ENCODE peak calls at places on chromosome 5, in nine cellular contexts. One of them, this sample, is unnamed.
A peak's percentile ranks its signal among the peaks of the same experiment; 100 is the strongest.

GRCh38 chr5:78235289-78235688 is 59.2 kb downstream of the AP3B1 start:
- DNase-seq in cardiac muscle cell: no peak
- DNase-seq in DMS79 treated with DMSO at 0.1 percent for 48 hours: no peak
- DNase-seq in H7: no peak
- DNase-seq in mammary epithelial cell: peak; percentile 5
- DNase-seq in astrocyte of the spinal cord: peak; percentile 32
- DNase-seq in stimulated activated CD8-positive, alpha-beta memory T cell treated with anti-CD3 and anti-CD28 coated beads, Interleukin-2, amount 100 ng/mL, for 48 hours: no peak
- DNase-seq in left kidney: no peak
- DNase-seq in mesenchymal stem cell: no peak
- DNase-seq in this sample: no peak

GRCh38 chr5:149452665-149453617 is 73.8 kb upstream of the IL17B start:
- DNase-seq in astrocyte of the spinal cord: peak; percentile 96
- DNase-seq in DMS79 treated with DMSO at 0.1 percent for 48 hours: no peak
- DNase-seq in cardiac muscle cell: peak; percentile 95
- DNase-seq in mesenchymal stem cell: peak; percentile 99
- DNase-seq in stimulated activated CD8-positive, alpha-beta memory T cell treated with anti-CD3 and anti-CD28 coated beads, Interleukin-2, amount 100 ng/mL, for 48 hours: no peak
- DNase-seq in left kidney: peak; percentile 43
- DNase-seq in H7: peak; percentile 77
- DNase-seq in mammary epithelial cell: peak; percentile 90
- DNase-seq in this sample: peak; percentile 44

GRCh38 chr5:175773534-175774070 is 97.8 kb upstream of the CPLX2 start:
- DNase-seq in cardiac muscle cell: no peak
- DNase-seq in left kidney: no peak
- DNase-seq in DMS79 treated with DMSO at 0.1 percent for 48 hours: no peak
- DNase-seq in H7: no peak
- DNase-seq in stimulated activated CD8-positive, alpha-beta memory T cell treated with anti-CD3 and anti-CD28 coated beads, Interleukin-2, amount 100 ng/mL, for 48 hours: no peak
- DNase-seq in mammary epithelial cell: no peak
- DNase-seq in mesenchymal stem cell: no peak
- DNase-seq in astrocyte of the spinal cord: no peak
- DNase-seq in this sample: no peak

GRCh38 chr5:59799668-59800374 is 93.7 kb downstream of the PDE4D start:
- DNase-seq in left kidney: peak; percentile 72
- DNase-seq in stimulated activated CD8-positive, alpha-beta memory T cell treated with anti-CD3 and anti-CD28 coated beads, Interleukin-2, amount 100 ng/mL, for 48 hours: no peak
- DNase-seq in cardiac muscle cell: peak; percentile 73
- DNase-seq in mesenchymal stem cell: peak; percentile 74
- DNase-seq in DMS79 treated with DMSO at 0.1 percent for 48 hours: peak; percentile 55
- DNase-seq in astrocyte of the spinal cord: peak; percentile 75
- DNase-seq in mammary epithelial cell: peak; percentile 61
- DNase-seq in H7: peak; percentile 30
- DNase-seq in this sample: peak; percentile 74

GRCh38 chr5:22998775-22999174 is 145.6 kb upstream of the CDH12 start:
- DNase-seq in DMS79 treated with DMSO at 0.1 percent for 48 hours: no peak
- DNase-seq in mesenchymal stem cell: no peak
- DNase-seq in stimulated activated CD8-positive, alpha-beta memory T cell treated with anti-CD3 and anti-CD28 coated beads, Interleukin-2, amount 100 ng/mL, for 48 hours: no peak
- DNase-seq in left kidney: no peak
- DNase-seq in mammary epithelial cell: no peak
- DNase-seq in cardiac muscle cell: no peak
- DNase-seq in H7: no peak
- DNase-seq in astrocyte of the spinal cord: no peak
- DNase-seq in this sample: no peak

GRCh38 chr5:35780236-35780635 is 76.5 kb upstream of the IL7R start:
- DNase-seq in cardiac muscle cell: no peak
- DNase-seq in stimulated activated CD8-positive, alpha-beta memory T cell treated with anti-CD3 and anti-CD28 coated beads, Interleukin-2, amount 100 ng/mL, for 48 hours: no peak
- DNase-seq in astrocyte of the spinal cord: no peak
- DNase-seq in mammary epithelial cell: no peak
- DNase-seq in H7: no peak
- DNase-seq in DMS79 treated with DMSO at 0.1 percent for 48 hours: no peak
- DNase-seq in mesenchymal stem cell: no peak
- DNase-seq in left kidney: no peak
- DNase-seq in this sample: no peak

GRCh38 chr5:154174091-154174490 is 16.4 kb upstream of the GALNT10 start:
- DNase-seq in H7: no peak
- DNase-seq in left kidney: no peak
- DNase-seq in cardiac muscle cell: no peak
- DNase-seq in stimulated activated CD8-positive, alpha-beta memory T cell treated with anti-CD3 and anti-CD28 coated beads, Interleukin-2, amount 100 ng/mL, for 48 hours: no peak
- DNase-seq in astrocyte of the spinal cord: no peak
- DNase-seq in DMS79 treated with DMSO at 0.1 percent for 48 hours: no peak
- DNase-seq in mammary epithelial cell: no peak
- DNase-seq in mesenchymal stem cell: no peak
- DNase-seq in this sample: no peak

GRCh38 chr5:133420440-133421301 is 191.7 kb downstream of the FSTL4 start:
- DNase-seq in astrocyte of the spinal cord: no peak
- DNase-seq in DMS79 treated with DMSO at 0.1 percent for 48 hours: no peak
- DNase-seq in H7: no peak
- DNase-seq in left kidney: no peak
- DNase-seq in mammary epithelial cell: no peak
- DNase-seq in mesenchymal stem cell: no peak
- DNase-seq in cardiac muscle cell: no peak
- DNase-seq in stimulated activated CD8-positive, alpha-beta memory T cell treated with anti-CD3 and anti-CD28 coated beads, Interleukin-2, amount 100 ng/mL, for 48 hours: no peak
- DNase-seq in this sample: no peak

GRCh38 chr5:35876454-35876853 is 19.8 kb downstream of the IL7R start:
- DNase-seq in DMS79 treated with DMSO at 0.1 percent for 48 hours: no peak
- DNase-seq in mesenchymal stem cell: no peak
- DNase-seq in stimulated activated CD8-positive, alpha-beta memory T cell treated with anti-CD3 and anti-CD28 coated beads, Interleukin-2, amount 100 ng/mL, for 48 hours: no peak
- DNase-seq in cardiac muscle cell: no peak
- DNase-seq in left kidney: no peak
- DNase-seq in H7: no peak
- DNase-seq in mammary epithelial cell: no peak
- DNase-seq in astrocyte of the spinal cord: no peak
- DNase-seq in this sample: no peak

GRCh38 chr5:170491479-170491878 is 12.3 kb upstream of the KCNIP1 start:
- DNase-seq in left kidney: no peak
- DNase-seq in mesenchymal stem cell: peak; percentile 49
- DNase-seq in astrocyte of the spinal cord: peak; percentile 91
- DNase-seq in H7: no peak
- DNase-seq in cardiac muscle cell: peak; percentile 97
- DNase-seq in stimulated activated CD8-positive, alpha-beta memory T cell treated with anti-CD3 and anti-CD28 coated beads, Interleukin-2, amount 100 ng/mL, for 48 hours: no peak
- DNase-seq in DMS79 treated with DMSO at 0.1 percent for 48 hours: no peak
- DNase-seq in mammary epithelial cell: peak; percentile 68
- DNase-seq in this sample: no peak

This sample was measured in GM23338.